ENCODE peak calls at places on chromosomes 5 and 9, in ten cellular contexts. M, I, Y, Q, A, X, G, D, B and N are unnamed samples.

GRCh38 chr9:110192531-110193326 is 15.2 kb downstream of the C9orf152 start:
- DNase-seq in M (no peak), I (no peak), Y (peak; percentile 55), Q (no peak), A (no peak), X (no peak), G (no peak), D (no peak), B (no peak), N (no peak)

GRCh38 chr5:151038801-151039238 is 18.4 kb downstream of the GPX3 start:
- DNase-seq in M (no peak), I (no peak), Y (no peak), Q (no peak), A (no peak), X (no peak), G (no peak), D (no peak), B (no peak), N (no peak)

GRCh38 chr5:77168187-77168883 is 42.1 kb upstream of the PDE8B start:
- DNase-seq in M (no peak), I (no peak), Y (peak; percentile 44), Q (no peak), A (no peak), X (peak; percentile 82), G (no peak), D (peak; percentile 70), B (no peak), N (no peak)

GRCh38 chr5:131521252-131521651 is 113.8 kb downstream of the RAPGEF6 start:
- DNase-seq in M (no peak), I (no peak), Y (no peak), Q (no peak), A (no peak), X (no peak), G (no peak), D (no peak), B (no peak), N (no peak)

GRCh38 chr9:130870491-130871381 is 25.9 kb downstream of the QRFP start:
- DNase-seq in M (no peak), I (no peak), Y (no peak), Q (no peak), A (no peak), X (peak; percentile 53), G (no peak), D (no peak), B (no peak), N (no peak)

GRCh38 chr9:117178596-117179111 is 236.2 kb downstream of the ASTN2 start:
- DNase-seq in M (peak; percentile 58), I (no peak), Y (no peak), Q (no peak), A (no peak), X (peak; percentile 47), G (no peak), D (no peak), B (no peak), N (no peak)

GRCh38 chr5:134509308-134510040 is 16.0 kb upstream of the JADE2 start:
- DNase-seq in M (no peak), I (peak; percentile 87), Y (peak; percentile 88), Q (no peak), A (peak; percentile 73), X (no peak), G (no peak), D (peak; percentile 78), B (no peak), N (no peak)

GRCh38 chr9:137387034-137387890 is 35.7 kb downstream of the EXD3 start:
- DNase-seq in M (no peak), I (no peak), Y (no peak), Q (no peak), A (no peak), X (no peak), G (no peak), D (no peak), B (no peak), N (no peak)

GRCh38 chr5:15977851-15978250 is 201.7 kb downstream of the MARCHF11 start:
- DNase-seq in M (no peak), I (no peak), Y (no peak), Q (no peak), A (no peak), X (no peak), G (no peak), D (no peak), B (no peak), N (no peak)

GRCh38 chr5:59793000-59793399 is 100.5 kb downstream of the PDE4D start:
- DNase-seq in M (no peak), I (no peak), Y (peak; percentile 53), Q (no peak), A (no peak), X (no peak), G (no peak), D (no peak), B (no peak), N (no peak)

GRCh38 chr5:93289915-93290314 is 291.1 kb downstream of the NR2F1-AS1 start:
- DNase-seq in M (no peak), I (no peak), Y (no peak), Q (no peak), A (no peak), X (no peak), G (no peak), D (no peak), B (no peak), N (no peak)

GRCh38 chr5:24325306-24325832 is 319.4 kb downstream of the CDH10 start:
- DNase-seq in M (no peak), I (no peak), Y (no peak), Q (no peak), A (no peak), X (no peak), G (no peak), D (no peak), B (no peak), N (no peak)

GRCh38 chr5:107704686-107705389 is 34.1 kb upstream of the EFNA5 start:
- DNase-seq in M (no peak), I (no peak), Y (no peak), Q (no peak), A (peak; percentile 50), X (no peak), G (no peak), D (no peak), B (no peak), N (no peak)

GRCh38 chr5:163383754-163384153 is 53.6 kb upstream of the CCNG1 start:
- DNase-seq in M (no peak), I (no peak), Y (no peak), Q (no peak), A (no peak), X (no peak), G (no peak), D (no peak), B (no peak), N (no peak)